ENCODE peak calls at places on chromosomes 6 and 20, in ten cellular contexts. Y is mucosa of descending colon; S is HepG2; B is fibroblast of lung; L is esophagus muscularis mucosa; A is pancreas; N is effector memory CD4-positive, alpha-beta T cell; G is GM23248; T is Panc1; H is neuronal stem cell. M is an unnamed sample.
A peak's percentile ranks its signal among the peaks of the same experiment; 100 is the strongest.

GRCh38 chr20:58612021-58612700 is 38.9 kb upstream of the STX16 start:
- DNase-seq in Y (no peak), S (no peak), B (no peak), L (no peak), A (no peak), N (no peak), G (no peak), T (no peak), H (no peak), M (peak; percentile 51)

GRCh38 chr6:144528605-144529425 is 243.7 kb downstream of the UTRN start:
- DNase-seq in Y (no peak), S (no peak), B (no peak), L (no peak), A (no peak), N (no peak), G (peak; percentile 40), T (no peak), H (peak; percentile 63), M (no peak)

GRCh38 chr6:223763-224162 is 68.5 kb upstream of the DUSP22 start:
- DNase-seq in Y (no peak), S (no peak), B (peak; percentile 47), L (no peak), A (no peak), N (no peak), G (peak; percentile 43), T (no peak), H (no peak), M (no peak)

GRCh38 chr6:53837875-53838806 is 43.3 kb downstream of the LRRC1 start:
- DNase-seq in Y (no peak), S (no peak), B (peak; percentile 55), L (no peak), A (no peak), N (no peak), G (no peak), T (no peak), H (peak; percentile 58), M (no peak)

GRCh38 chr6:146357578-146358340 is 185.9 kb upstream of the RAB32 start:
- DNase-seq in Y (no peak), S (no peak), B (peak; percentile 59), L (no peak), A (no peak), N (no peak), G (peak; percentile 90), T (peak; percentile 74), H (no peak), M (no peak)

GRCh38 chr6:167678102-167679101 is 148.3 kb upstream of the AFDN start:
- DNase-seq in Y (no peak), S (peak; percentile 51), B (no peak), L (no peak), A (peak; percentile 42), N (no peak), G (no peak), T (no peak), H (peak; percentile 71), M (no peak)

GRCh38 chr20:57902478-57902877 is 192.7 kb upstream of the PMEPA1 start:
- DNase-seq in Y (no peak), S (no peak), B (no peak), L (no peak), A (no peak), N (no peak), G (peak; percentile 85), T (no peak), H (no peak), M (no peak)

GRCh38 chr6:47355496-47355895 is 45.8 kb upstream of the TNFRSF21 start:
- DNase-seq in Y (no peak), S (no peak), B (no peak), L (no peak), A (no peak), N (no peak), G (no peak), T (no peak), H (no peak), M (no peak)

GRCh38 chr20:672975-673604 is 2.5 kb downstream of the SCRT2 start:
- DNase-seq in Y (no peak), S (no peak), B (no peak), L (no peak), A (no peak), N (no peak), G (no peak), T (no peak), H (no peak), M (peak; percentile 54)

GRCh38 chr6:4920914-4921410 is 82.9 kb downstream of the RPP40 start:
- DNase-seq in Y (no peak), S (no peak), B (no peak), L (no peak), A (no peak), N (no peak), G (peak; percentile 19), T (no peak), H (no peak), M (no peak)

GRCh38 chr6:30722280-30723112 is 2.3 kb downstream of the TUBB start:
- DNase-seq in Y (peak; percentile 86), S (peak; percentile 82), B (peak; percentile 77), L (peak; percentile 97), A (peak; percentile 88), N (peak; percentile 77), G (peak; percentile 79), T (no peak), H (peak; percentile 81), M (peak; percentile 95)

GRCh38 chr6:112144145-112144926 is 56.9 kb downstream of the FAM229B start:
- DNase-seq in Y (no peak), S (peak; percentile 30), B (no peak), L (no peak), A (no peak), N (no peak), G (peak; percentile 62), T (no peak), H (no peak), M (no peak)
- H3K4me3 ChIP-seq in Y (no peak overlapping the region), S (peak overlapping the region; percentile 55), B (no peak overlapping the region), L (no peak overlapping the region), A (no peak overlapping the region), N (no peak overlapping the region), G (peak overlapping the region; percentile 0), T (no peak overlapping the region), H (no peak overlapping the region), M (no peak overlapping the region)

DNA sequence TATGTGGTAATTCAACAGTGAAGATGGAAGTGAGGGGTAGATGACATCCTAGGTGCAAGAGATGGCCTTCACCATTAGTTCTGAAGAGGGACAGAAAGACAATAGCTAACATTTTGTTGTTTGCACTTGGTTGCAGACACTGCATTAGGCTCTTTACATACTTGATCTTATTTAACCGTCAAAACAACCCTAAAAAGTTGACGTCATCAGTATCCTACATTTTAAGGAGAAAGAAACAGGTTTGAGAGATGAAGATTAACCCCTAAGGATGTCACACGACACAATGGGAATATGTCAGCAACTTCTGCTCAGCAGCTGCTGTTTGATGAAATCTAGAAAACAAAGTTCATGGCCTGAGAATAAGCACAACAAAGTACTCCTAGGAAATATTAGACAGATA is 72.6 kb upstream of the MC3R start:
- DNase-seq in Y (no peak), S (no peak), B (no peak), L (no peak), A (no peak), N (no peak), G (no peak), T (no peak), H (no peak), M (no peak)
- H3K9me3 ChIP-seq in Y (no peaks in the 10 kb centered on the region), S (peaks cover 16% of the 10 kb centered on the region), B (no peaks in the 10 kb centered on the region), L (no peaks in the 10 kb centered on the region), A (no peaks in the 10 kb centered on the region), N (no peaks in the 10 kb centered on the region), G (no peaks in the 10 kb centered on the region), T (no peaks in the 10 kb centered on the region), H (no peaks in the 10 kb centered on the region), M (peaks cover 11% of the 10 kb centered on the region)

GRCh38 chr20:4062721-4063606 is 47.6 kb upstream of the RNF24 start:
- DNase-seq in Y (no peak), S (peak; percentile 29), B (peak; percentile 42), L (no peak), A (no peak), N (no peak), G (no peak), T (no peak), H (no peak), M (no peak)

GRCh38 chr20:4065405-4065841 is 50.1 kb upstream of the RNF24 start:
- DNase-seq in Y (no peak), S (no peak), B (peak; percentile 90), L (no peak), A (no peak), N (no peak), G (peak; percentile 88), T (no peak), H (no peak), M (no peak)

GRCh38 chr20:4063631-4064030 is 48.3 kb upstream of the RNF24 start:
- DNase-seq in Y (no peak), S (no peak), B (no peak), L (no peak), A (no peak), N (no peak), G (peak; percentile 45), T (no peak), H (no peak), M (no peak)

GRCh38 chr20:4066551-4066950 is 51.2 kb upstream of the RNF24 start:
- DNase-seq in Y (no peak), S (no peak), B (no peak), L (no peak), A (no peak), N (no peak), G (no peak), T (no peak), H (no peak), M (no peak)

DNA sequence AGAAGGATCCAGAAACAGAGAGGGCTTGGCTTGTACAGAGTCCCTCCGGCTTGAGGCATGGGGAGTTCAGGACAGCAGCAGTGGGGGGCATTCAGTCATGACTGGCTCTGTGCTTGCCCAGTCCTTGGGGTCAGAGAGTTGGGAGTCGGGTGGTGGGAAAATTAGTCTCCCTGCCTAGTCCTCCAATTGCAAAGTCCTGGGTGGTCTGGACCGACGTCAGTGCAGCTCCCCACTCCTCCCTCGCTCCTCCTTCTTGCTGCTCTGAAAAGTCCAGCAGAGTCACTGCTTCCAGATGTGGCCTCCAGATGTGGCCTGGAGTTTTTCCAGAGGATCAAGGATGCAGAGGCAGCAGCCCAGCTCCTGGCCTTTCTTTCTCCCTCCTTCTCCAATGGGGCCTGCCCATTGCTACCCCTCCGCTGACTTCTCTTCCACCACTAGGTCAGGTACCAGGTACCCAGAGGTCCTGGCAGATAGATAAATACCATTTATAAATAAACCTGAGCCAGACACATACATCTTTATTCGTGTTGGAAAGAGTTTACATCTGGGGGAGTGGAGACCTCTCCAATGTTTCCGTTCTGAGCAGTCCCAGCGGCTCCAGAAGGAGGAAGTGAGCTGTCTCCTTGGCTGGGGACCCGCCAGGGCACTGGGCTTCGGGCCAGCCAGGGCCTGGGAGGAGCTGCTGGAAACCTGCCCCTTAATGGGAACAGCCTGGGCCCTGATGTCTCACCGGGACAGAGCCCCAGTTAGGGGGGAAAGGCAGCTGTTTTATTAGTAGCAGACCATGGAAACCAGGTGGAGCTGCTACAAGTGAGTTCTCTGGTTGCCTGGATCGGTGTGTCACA is 49.0 kb upstream of the RNF24 start:
- DNase-seq in Y (peak; percentile 88), S (no peak), B (peak; percentile 97), L (peak; percentile 96), A (peak; percentile 87), N (no peak), G (peak; percentile 96), T (no peak), H (no peak), M (peak; percentile 86)
- H3K4me3 ChIP-seq in Y (no peak overlapping the region), S (no peak overlapping the region), B (peak overlapping the region; percentile 16), L (no peak overlapping the region), A (no peak overlapping the region), N (no peak overlapping the region), G (peak overlapping the region; percentile 53), T (no peak overlapping the region), H (no peak overlapping the region), M (no peak overlapping the region)

DNA sequence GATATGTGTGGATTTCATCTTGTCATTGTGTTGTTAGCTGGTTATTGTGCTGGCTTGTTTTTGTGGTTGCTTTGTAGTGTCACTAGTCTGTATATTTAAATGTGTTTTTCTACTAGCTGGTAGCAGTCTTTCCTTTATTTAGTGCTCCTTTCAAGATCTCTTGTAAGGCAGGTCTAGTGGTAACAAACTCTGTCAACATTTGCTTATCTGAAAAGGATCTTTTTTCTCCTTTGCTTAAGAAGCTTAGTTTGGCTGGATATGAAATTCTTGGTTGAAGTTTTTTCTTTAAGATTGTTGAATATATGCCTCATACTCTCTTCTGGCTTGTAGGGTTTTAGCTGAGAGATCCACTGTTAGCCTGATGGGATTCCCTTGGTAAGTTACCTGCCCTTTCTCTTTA is 32.7 kb upstream of the TFB1M start:
- DNase-seq in Y (no peak), S (no peak), B (no peak), L (no peak), A (no peak), N (no peak), G (no peak), T (no peak), H (no peak), M (no peak)
- H3K9me3 ChIP-seq in Y (no peaks in the 10 kb centered on the region), S (peaks cover 40% of the 10 kb centered on the region), B (no peaks in the 10 kb centered on the region), L (peaks cover 26% of the 10 kb centered on the region), A (no peaks in the 10 kb centered on the region), N (no peaks in the 10 kb centered on the region), G (no peaks in the 10 kb centered on the region), T (no peaks in the 10 kb centered on the region), H (no peaks in the 10 kb centered on the region), M (peaks cover 35% of the 10 kb centered on the region)

M was measured in spleen.